ENCODE peak calls at places on chromosome X, in seven cellular contexts. P is NAMALWA; W is cortex of kidney; U is activated CD4-positive, alpha-beta T cell treated with anti-CD3 and anti-CD28 coated beads, Interleukin-2, amount 10 ng/mL, durations not matched to agents 7 days and 5 days; Y is Kasumi-1; C is activated CD8-positive, alpha-beta memory T cell treated with anti-CD3 and anti-CD28 coated beads, Interleukin-2, amount 50 U/mL, for 48 hours; Q is activated naive CD8-positive, alpha-beta T cell treated with anti-CD3 and anti-CD28 coated beads, Interleukin-2, amount 50 U/mL, for 16 hours. E is an unnamed sample.

GRCh38 chrX:10611441-10612090 is 8.8 kb downstream of the MID1 start:
- DNase-seq in P (no peak), W (no peak), U (no peak), Y (no peak), C (no peak), Q (no peak), E (no peak)

GRCh38 chrX:50910685-50911176 is at the start of gene BMP15:
- DNase-seq in P (no peak), W (no peak), U (no peak), Y (no peak), C (no peak), Q (no peak), E (no peak)

GRCh38 chrX:2635366-2635765 is 55.7 kb upstream of the CD99 start:
- DNase-seq in P (no peak), W (no peak), U (no peak), Y (no peak), C (no peak), Q (no peak), E (no peak)

GRCh38 chrX:130120321-130120731 is 10.0 kb upstream of the ELF4 start:
- DNase-seq in P (peak; percentile 54), W (no peak), U (no peak), Y (peak; percentile 29), C (no peak), Q (no peak), E (peak; percentile 71)

GRCh38 chrX:70231666-70232065 is 2.8 kb upstream of the AWAT1 start:
- DNase-seq in P (no peak), W (no peak), U (no peak), Y (no peak), C (no peak), Q (no peak), E (no peak)

GRCh38 chrX:119518371-119518770 is 46.8 kb downstream of the STEEP1 start:
- DNase-seq in P (no peak), W (no peak), U (no peak), Y (no peak), C (no peak), Q (no peak), E (no peak)

GRCh38 chrX:68936608-68937007 is 107.8 kb downstream of the EFNB1 start:
- DNase-seq in P (no peak), W (no peak), U (no peak), Y (no peak), C (no peak), Q (no peak), E (no peak)

GRCh38 chrX:48781705-48782104 is 4.7 kb upstream of the GATA1 start:
- DNase-seq in P (no peak), W (no peak), U (no peak), Y (no peak), C (no peak), Q (no peak), E (no peak)

GRCh38 chrX:26470946-26471345 is 255.0 kb downstream of the MAGEB5 start:
- DNase-seq in P (no peak), W (no peak), U (no peak), Y (no peak), C (no peak), Q (no peak), E (no peak)

GRCh38 chrX:108134724-108135123 is 43.1 kb downstream of the ATG4A start:
- DNase-seq in P (no peak), W (no peak), U (no peak), Y (no peak), C (no peak), Q (no peak), E (no peak)

GRCh38 chrX:107674480-107675364 is 46.4 kb downstream of the PRPS1 start:
- DNase-seq in P (peak; percentile 57), W (no peak), U (peak; percentile 50), Y (peak; percentile 53), C (no peak), Q (no peak), E (peak; percentile 16)

GRCh38 chrX:7059214-7059838 is 88.2 kb upstream of the STS start:
- DNase-seq in P (peak; percentile 31), W (no peak), U (peak; percentile 15), Y (no peak), C (no peak), Q (no peak), E (peak; percentile 71)

GRCh38 chrX:1521459-1521956 is 15.5 kb downstream of the P2RY8 start:
- DNase-seq in P (peak; percentile 95), W (no peak), U (peak; percentile 85), Y (peak; percentile 68), C (peak; percentile 71), Q (no peak), E (peak; percentile 80)

GRCh38 chrX:115344885-115345653 is 55.6 kb downstream of the LUZP4 start:
- DNase-seq in P (no peak), W (no peak), U (no peak), Y (peak; percentile 42), C (no peak), Q (no peak), E (no peak)

GRCh38 chrX:136629084-136629750 is 18.7 kb upstream of the CD40LG start:
- DNase-seq in P (no peak), W (no peak), U (peak; percentile 41), Y (no peak), C (no peak), Q (no peak), E (no peak)

GRCh38 chrX:134631404-134632346 is 26.6 kb downstream of the PLAC1 start:
- DNase-seq in P (no peak), W (no peak), U (no peak), Y (no peak), C (no peak), Q (no peak), E (no peak)

E was measured in GM13976.